ENCODE peak calls at places on chromosomes 3 and 15, in ten cellular contexts. C is stomach; Q is skeletal muscle cell; F is iris pigment epithelial cell; P is right lobe of liver; A is OCI-M1; N is nucleus accumbens; B is CD8-positive, alpha-beta memory T cell; Z is HTR-8/SVneo; V is DMS53. G is an unnamed sample.

GRCh38 chr15:70154440-70155347 is 57.0 kb upstream of the TLE3 start:
- DNase-seq in C (no peak), Q (no peak), F (peak; percentile 85), P (no peak), A (peak; percentile 52), N (no peak), B (no peak), Z (no peak), V (peak; percentile 17), G (no peak)

GRCh38 chr3:2772803-2773202 is 337.4 kb downstream of the IL5RA start:
- DNase-seq in C (no peak), Q (no peak), F (no peak), P (no peak), A (no peak), N (no peak), B (no peak), Z (no peak), V (no peak), G (no peak)

GRCh38 chr3:196339493-196340254 is 1.5 kb upstream of the TM4SF19 start:
- DNase-seq in C (no peak), Q (peak; percentile 32), F (peak; percentile 83), P (no peak), A (peak; percentile 68), N (no peak), B (no peak), Z (no peak), V (peak; percentile 56), G (no peak)

GRCh38 chr15:76994001-76994400 is 925 bp upstream of the PSTPIP1 start:
- DNase-seq in C (peak; percentile 44), Q (no peak), F (no peak), P (peak; percentile 70), A (no peak), N (no peak), B (peak; percentile 50), Z (no peak), V (no peak), G (peak; percentile 64)

GRCh38 chr15:57611938-57612337 is 20.2 kb downstream of the MYZAP start:
- DNase-seq in C (peak; percentile 82), Q (no peak), F (peak; percentile 10), P (no peak), A (peak; percentile 11), N (no peak), B (no peak), Z (peak; percentile 24), V (peak; percentile 13), G (peak; percentile 79)

GRCh38 chr15:59904450-59904979 is 99.6 kb upstream of the FOXB1 start:
- DNase-seq in C (no peak), Q (no peak), F (no peak), P (no peak), A (no peak), N (no peak), B (no peak), Z (no peak), V (peak; percentile 95), G (no peak)

GRCh38 chr3:65193531-65193930 is 505.7 kb upstream of the ADAMTS9 start:
- DNase-seq in C (no peak), Q (no peak), F (no peak), P (no peak), A (no peak), N (no peak), B (no peak), Z (no peak), V (no peak), G (no peak)

GRCh38 chr3:29348311-29348710 is 67.4 kb downstream of the RBMS3 start:
- DNase-seq in C (no peak), Q (no peak), F (peak; percentile 11), P (no peak), A (no peak), N (no peak), B (no peak), Z (no peak), V (no peak), G (no peak)

GRCh38 chr15:65165875-65166274 is 19.3 kb downstream of the CLPX start:
- DNase-seq in C (no peak), Q (no peak), F (no peak), P (no peak), A (no peak), N (no peak), B (no peak), Z (no peak), V (no peak), G (no peak)

GRCh38 chr3:138112362-138112761 is 3.0 kb downstream of the DZIP1L start:
- DNase-seq in C (no peak), Q (no peak), F (no peak), P (no peak), A (no peak), N (no peak), B (no peak), Z (no peak), V (no peak), G (peak; percentile 69)

GRCh38 chr15:58386641-58387040 is 45.1 kb upstream of the LIPC start:
- DNase-seq in C (no peak), Q (no peak), F (no peak), P (no peak), A (no peak), N (no peak), B (no peak), Z (no peak), V (no peak), G (no peak)

GRCh38 chr15:75508741-75509532 is 57.4 kb upstream of the SIN3A start:
- DNase-seq in C (no peak), Q (peak; percentile 12), F (peak; percentile 71), P (no peak), A (peak; percentile 56), N (no peak), B (no peak), Z (no peak), V (peak; percentile 50), G (peak; percentile 19)

GRCh38 chr3:49805367-49805782 is 2.3 kb downstream of the INKA1 start:
- DNase-seq in C (peak; percentile 83), Q (peak; percentile 91), F (no peak), P (peak; percentile 58), A (no peak), N (no peak), B (no peak), Z (no peak), V (peak; percentile 73), G (no peak)

GRCh38 chr3:56593455-56594158 is 36.6 kb downstream of the CCDC66 start:
- DNase-seq in C (no peak), Q (no peak), F (no peak), P (no peak), A (no peak), N (no peak), B (peak; percentile 15), Z (no peak), V (peak; percentile 63), G (no peak)

GRCh38 chr15:57861039-57861638 is 154.6 kb downstream of the POLR2M start:
- DNase-seq in C (no peak), Q (peak; percentile 23), F (peak; percentile 69), P (no peak), A (peak; percentile 75), N (no peak), B (no peak), Z (peak; percentile 35), V (peak; percentile 69), G (peak; percentile 38)

GRCh38 chr3:172096881-172097420 is 57.6 kb downstream of the FNDC3B start:
- DNase-seq in C (peak; percentile 62), Q (no peak), F (peak; percentile 82), P (no peak), A (peak; percentile 69), N (no peak), B (no peak), Z (no peak), V (peak; percentile 38), G (peak; percentile 83)

GRCh38 chr3:185813205-185813604 is 11.6 kb downstream of the IGF2BP2 start:
- DNase-seq in C (no peak), Q (no peak), F (peak; percentile 55), P (no peak), A (peak; percentile 35), N (no peak), B (no peak), Z (no peak), V (no peak), G (no peak)

GRCh38 chr15:77387355-77388105 is 32.4 kb downstream of the PEAK1 start:
- DNase-seq in C (no peak), Q (no peak), F (peak; percentile 26), P (no peak), A (no peak), N (no peak), B (no peak), Z (no peak), V (no peak), G (no peak)

GRCh38 chr15:73697033-73697467 is 12.9 kb downstream of the CD276 start:
- DNase-seq in C (peak; percentile 78), Q (peak; percentile 91), F (peak; percentile 94), P (peak; percentile 82), A (peak; percentile 40), N (peak; percentile 44), B (peak; percentile 65), Z (peak; percentile 84), V (peak; percentile 43), G (peak; percentile 93)

GRCh38 chr3:171966533-171967136 is 72.7 kb upstream of the FNDC3B start:
- DNase-seq in C (no peak), Q (peak; percentile 16), F (no peak), P (no peak), A (peak; percentile 56), N (no peak), B (no peak), Z (no peak), V (no peak), G (no peak)

GRCh38 chr3:149920119-149920518 is 50.6 kb downstream of the PFN2 start:
- DNase-seq in C (no peak), Q (no peak), F (no peak), P (no peak), A (no peak), N (no peak), B (no peak), Z (no peak), V (no peak), G (no peak)

GRCh38 chr15:85583404-85584390 is 203.3 kb downstream of the AKAP13 start:
- DNase-seq in C (peak; percentile 66), Q (peak; percentile 74), F (peak; percentile 85), P (no peak), A (peak; percentile 19), N (no peak), B (peak; percentile 12), Z (no peak), V (peak; percentile 40), G (peak; percentile 64)

GRCh38 chr3:16377196-16377595 is 112.2 kb downstream of the OXNAD1 start:
- DNase-seq in C (no peak), Q (no peak), F (no peak), P (no peak), A (no peak), N (no peak), B (no peak), Z (no peak), V (peak; percentile 1), G (no peak)

GRCh38 chr3:105166893-105167292 is 199.8 kb upstream of the ALCAM start:
- DNase-seq in C (no peak), Q (no peak), F (peak; percentile 80), P (no peak), A (no peak), N (no peak), B (no peak), Z (no peak), V (no peak), G (no peak)

GRCh38 chr3:25962255-25962654 is 172.4 kb downstream of the OXSM start:
- DNase-seq in C (no peak), Q (no peak), F (no peak), P (no peak), A (no peak), N (no peak), B (no peak), Z (no peak), V (peak; percentile 48), G (peak; percentile 14)

GRCh38 chr15:43204016-43204901 is 16.6 kb downstream of the EPB42 start:
- DNase-seq in C (peak; percentile 57), Q (no peak), F (peak; percentile 79), P (no peak), A (peak; percentile 68), N (no peak), B (peak; percentile 16), Z (peak; percentile 72), V (peak; percentile 60), G (peak; percentile 46)

GRCh38 chr15:39156636-39157255 is 424.1 kb upstream of the THBS1 start:
- DNase-seq in C (no peak), Q (no peak), F (no peak), P (no peak), A (no peak), N (no peak), B (no peak), Z (no peak), V (no peak), G (no peak)

GRCh38 chr15:25435474-25436243 is 3.2 kb downstream of the UBE3A start:
- DNase-seq in C (no peak), Q (no peak), F (peak; percentile 49), P (no peak), A (no peak), N (no peak), B (no peak), Z (no peak), V (no peak), G (no peak)

G was measured in RWPE1.